ENCODE peak calls at places on chromosomes 6 and 20, in nine cellular contexts. N, W, S, V, J, L, X, T and H are unnamed samples.

GRCh38 chr6:158703840-158704822 is 54.3 kb downstream of the SYTL3 start:
- DNase-seq in S (peak), T (no peak), L (peak), X (peak), N (peak), V (no peak), J (peak), W (peak), H (peak)

GRCh38 chr6:170074435-170074834 is 216.4 kb downstream of the DLL1 start:
- DNase-seq in V (no peak), N (no peak), L (no peak), S (no peak), X (no peak), W (peak), T (no peak), J (no peak), H (no peak)

GRCh38 chr6:139587469-139587868 is 213.0 kb upstream of the CITED2 start:
- DNase-seq in T (no peak), S (no peak), L (peak), J (no peak), N (no peak), X (no peak), W (no peak), V (no peak), H (no peak)

GRCh38 chr20:19761853-19762252 is 3.8 kb downstream of the RIN2 start:
- DNase-seq in T (peak), W (no peak), V (no peak), J (no peak), L (no peak), X (no peak), S (peak), N (no peak), H (no peak)

GRCh38 chr6:12327391-12327790 is 37.2 kb downstream of the EDN1 start:
- DNase-seq in X (no peak), V (no peak), S (no peak), J (no peak), N (no peak), W (no peak), T (no peak), L (peak), H (no peak)

GRCh38 chr6:37582309-37582708 is 82.6 kb upstream of the CCDC167 start:
- DNase-seq in L (peak), T (no peak), N (no peak), W (peak), X (no peak), J (no peak), V (no peak), S (no peak), H (no peak)

GRCh38 chr20:37669773-37670236 is 24.0 kb upstream of the CTNNBL1 start:
- DNase-seq in T (no peak), X (no peak), S (no peak), V (no peak), W (no peak), N (no peak), L (no peak), J (no peak), H (no peak)

GRCh38 chr20:59624401-59624800 is 20.1 kb downstream of the PHACTR3 start:
- DNase-seq in S (no peak), W (no peak), V (no peak), L (no peak), T (no peak), X (no peak), J (no peak), N (no peak), H (no peak)

GRCh38 chr6:17418281-17419188 is 25.1 kb downstream of the CAP2 start:
- DNase-seq in T (no peak), N (no peak), L (peak), X (no peak), S (no peak), W (no peak), J (no peak), V (no peak), H (no peak)

GRCh38 chr20:366042-366718 is 14.4 kb upstream of the TRIB3 start:
- DNase-seq in V (no peak), W (no peak), L (no peak), S (no peak), J (no peak), X (no peak), T (no peak), N (no peak), H (no peak)

GRCh38 chr20:44571367-44571766 is 11.0 kb upstream of the PKIG start:
- DNase-seq in N (no peak), W (no peak), T (no peak), J (no peak), L (no peak), X (no peak), V (no peak), S (no peak), H (no peak)

GRCh38 chr6:2632368-2632767 is 118.4 kb downstream of the MYLK4 start:
- DNase-seq in N (no peak), X (no peak), T (no peak), S (no peak), V (no peak), W (peak), L (no peak), J (peak), H (no peak)

GRCh38 chr6:41901882-41902519 is 6.8 kb upstream of the USP49 start:
- DNase-seq in N (peak), V (no peak), S (no peak), L (peak), T (no peak), W (no peak), J (no peak), X (peak), H (no peak)

GRCh38 chr20:38091447-38092216 is 58.1 kb downstream of the RPRD1B start:
- DNase-seq in J (no peak), X (no peak), T (no peak), N (no peak), W (no peak), S (no peak), L (no peak), V (no peak), H (no peak)

GRCh38 chr20:35085477-35086225 is 7.0 kb downstream of the TRPC4AP start:
- DNase-seq in W (no peak), L (no peak), S (no peak), X (no peak), T (no peak), N (no peak), J (no peak), V (peak), H (no peak)

GRCh38 chr20:46122516-46123481 is 4.7 kb downstream of the CD40 start:
- DNase-seq in S (no peak), J (no peak), T (no peak), X (no peak), L (no peak), V (no peak), N (no peak), W (peak), H (no peak)

GRCh38 chr6:113019176-113019575 is 672.0 kb downstream of the RFPL4B start:
- DNase-seq in W (no peak), J (no peak), V (no peak), L (no peak), N (no peak), X (no peak), S (no peak), T (no peak), H (no peak)

GRCh38 chr20:60630609-60631008 is 621.5 kb upstream of the CDH4 start:
- DNase-seq in T (no peak), N (no peak), X (no peak), V (no peak), W (no peak), J (no peak), L (no peak), S (no peak), H (no peak)

GRCh38 chr20:6632187-6632586 is 135.3 kb upstream of the BMP2 start:
- DNase-seq in S (peak), T (no peak), V (no peak), W (no peak), J (no peak), N (no peak), L (peak), X (no peak), H (no peak)

GRCh38 chr6:147106759-147107401 is 97.3 kb upstream of the STXBP5 start:
- DNase-seq in T (no peak), X (no peak), W (no peak), L (peak), S (no peak), N (no peak), J (no peak), V (no peak), H (no peak)

GRCh38 chr6:160376445-160376844 is 28.3 kb downstream of the SLC22A3 start:
- DNase-seq in L (no peak), X (no peak), V (no peak), J (no peak), W (no peak), T (no peak), S (no peak), N (no peak), H (no peak)

GRCh38 chr6:119284861-119285521 is 64.6 kb downstream of the MAN1A1 start:
- DNase-seq in J (no peak), N (no peak), L (no peak), S (no peak), V (no peak), T (no peak), W (no peak), X (no peak), H (no peak)

GRCh38 chr6:20723236-20723635 is 189.0 kb downstream of the CDKAL1 start:
- DNase-seq in S (no peak), W (no peak), L (no peak), N (no peak), J (no peak), T (no peak), V (no peak), X (no peak), H (no peak)

GRCh38 chr6:14880052-14880451 is 365.8 kb upstream of the JARID2 start:
- DNase-seq in T (no peak), L (no peak), X (no peak), N (no peak), S (no peak), V (no peak), W (no peak), J (peak), H (no peak)

GRCh38 chr6:55794136-55794812 is 81.1 kb downstream of the BMP5 start:
- DNase-seq in N (no peak), X (no peak), J (no peak), S (no peak), W (no peak), T (no peak), V (no peak), L (peak), H (no peak)

GRCh38 chr6:127022297-127022696 is 96.2 kb upstream of the RSPO3 start:
- DNase-seq in X (no peak), V (no peak), N (no peak), T (peak), J (no peak), L (no peak), W (no peak), S (peak), H (no peak)

GRCh38 chr6:163459007-163459406 is 44.5 kb downstream of the QKI start:
- DNase-seq in X (no peak), L (no peak), S (no peak), J (no peak), N (no peak), W (no peak), T (no peak), V (no peak), H (no peak)

GRCh38 chr6:72260489-72260888 is 361.4 kb upstream of the KCNQ5 start:
- DNase-seq in L (peak), S (no peak), N (no peak), J (no peak), T (no peak), W (no peak), X (no peak), V (no peak), H (no peak)

GRCh38 chr6:45566882-45567281 is 189.1 kb upstream of the SUPT3H start:
- DNase-seq in S (no peak), J (no peak), X (no peak), L (no peak), V (no peak), N (no peak), T (no peak), W (no peak), H (no peak)